ENCODE peak calls at places on chromosome 15, in eight cellular contexts. I is posterior cingulate gyrus; V is central memory CD4-positive, alpha-beta T cell; O is lower leg skin; R is NCI-H2081; F is stomach; D is HEK293T; Q is skeletal muscle cell. K is an unnamed sample.

GRCh38 chr15:59792359-59792758 is 103.2 kb upstream of the BNIP2 start:
- DNase-seq in I (no peak), F (no peak), O (no peak), R (no peak), V (peak), Q (no peak), D (no peak), K (no peak)

GRCh38 chr15:32717290-32718081 is at the start of gene GREM1:
- DNase-seq in I (peak), R (no peak), O (no peak), Q (no peak), V (no peak), D (no peak), F (no peak), K (peak)

GRCh38 chr15:65732698-65733097 is 59.4 kb downstream of the DENND4A start:
- DNase-seq in Q (no peak), V (no peak), D (no peak), R (no peak), O (no peak), F (no peak), I (no peak), K (no peak)

GRCh38 chr15:36401586-36401966 is 177.8 kb upstream of the CDIN1 start:
- DNase-seq in O (no peak), Q (no peak), R (no peak), I (no peak), V (no peak), F (no peak), D (no peak), K (no peak)

GRCh38 chr15:101641134-101641764 is 10.9 kb downstream of the TM2D3 start:
- DNase-seq in I (peak), D (peak), Q (no peak), F (peak), O (peak), V (peak), R (peak), K (peak)

GRCh38 chr15:90644526-90644925 is 72.6 kb upstream of the BLM start:
- DNase-seq in Q (no peak), O (no peak), V (no peak), F (no peak), R (no peak), I (no peak), D (no peak), K (no peak)

GRCh38 chr15:48802257-48802656 is 8.6 kb downstream of the CEP152 start:
- DNase-seq in Q (no peak), R (no peak), D (no peak), F (no peak), O (no peak), I (no peak), V (no peak), K (no peak)

GRCh38 chr15:45780352-45780751 is 145.5 kb downstream of the SQOR start:
- DNase-seq in V (no peak), R (no peak), I (no peak), D (no peak), O (no peak), F (no peak), Q (no peak), K (no peak)

GRCh38 chr15:29924750-29925149 is 102.5 kb upstream of the TJP1 start:
- DNase-seq in D (peak), I (no peak), O (no peak), Q (no peak), V (no peak), F (no peak), R (peak), K (no peak)

GRCh38 chr15:65286069-65286703 is 497 bp downstream of the PARP16 start:
- DNase-seq in R (peak), O (no peak), F (peak), V (no peak), I (no peak), D (peak), Q (no peak), K (no peak)